ENCODE peak calls at places on chromosomes 5 and 9, in ten cellular contexts. One of them, this sample, is unnamed.

GRCh38 chr5:36606437-36607113 is at the start of gene SLC1A3:
- DNase-seq in ovary: peak
- DNase-seq in gastrocnemius medialis: peak
- DNase-seq in tibial nerve: peak
- DNase-seq in HCT116: peak
- DNase-seq in A549: peak
- DNase-seq in transverse colon: peak
- DNase-seq in IMR-90: peak
- DNase-seq in H1: peak
- DNase-seq in esophagus squamous epithelium: no peak
- DNase-seq in this sample: peak

GRCh38 chr5:179825655-179826182 is 5.0 kb downstream of the SQSTM1 start:
- DNase-seq in IMR-90: no peak
- DNase-seq in A549: peak
- DNase-seq in H1: no peak
- DNase-seq in ovary: no peak
- DNase-seq in tibial nerve: no peak
- DNase-seq in transverse colon: peak
- DNase-seq in HCT116: no peak
- DNase-seq in gastrocnemius medialis: no peak
- DNase-seq in esophagus squamous epithelium: no peak
- DNase-seq in this sample: no peak

GRCh38 chr9:136336156-136336860 is 9.0 kb downstream of the GPSM1 start:
- DNase-seq in gastrocnemius medialis: no peak
- DNase-seq in H1: no peak
- DNase-seq in tibial nerve: no peak
- DNase-seq in IMR-90: peak
- DNase-seq in A549: no peak
- DNase-seq in HCT116: no peak
- DNase-seq in esophagus squamous epithelium: no peak
- DNase-seq in transverse colon: no peak
- DNase-seq in ovary: no peak
- DNase-seq in this sample: no peak

GRCh38 chr9:3656224-3656623 is 130.4 kb upstream of the RFX3 start:
- DNase-seq in IMR-90: no peak
- DNase-seq in HCT116: no peak
- DNase-seq in ovary: no peak
- DNase-seq in esophagus squamous epithelium: no peak
- DNase-seq in H1: no peak
- DNase-seq in gastrocnemius medialis: no peak
- DNase-seq in transverse colon: no peak
- DNase-seq in A549: no peak
- DNase-seq in tibial nerve: no peak
- DNase-seq in this sample: no peak

GRCh38 chr9:5846501-5846921 is 13.6 kb upstream of the ERMP1 start:
- DNase-seq in IMR-90: peak
- DNase-seq in A549: no peak
- DNase-seq in gastrocnemius medialis: no peak
- DNase-seq in esophagus squamous epithelium: no peak
- DNase-seq in tibial nerve: no peak
- DNase-seq in transverse colon: no peak
- DNase-seq in HCT116: no peak
- DNase-seq in H1: no peak
- DNase-seq in ovary: no peak
- DNase-seq in this sample: no peak

GRCh38 chr5:65061250-65061973 is 292.7 kb downstream of the CWC27 start:
- DNase-seq in gastrocnemius medialis: no peak
- DNase-seq in ovary: no peak
- DNase-seq in HCT116: no peak
- DNase-seq in IMR-90: no peak
- DNase-seq in H1: no peak
- DNase-seq in esophagus squamous epithelium: no peak
- DNase-seq in A549: no peak
- DNase-seq in transverse colon: no peak
- DNase-seq in tibial nerve: no peak
- DNase-seq in this sample: no peak

GRCh38 chr9:130442746-130443455 is 1.9 kb upstream of the ASS1 start:
- DNase-seq in HCT116: no peak
- DNase-seq in transverse colon: no peak
- DNase-seq in A549: no peak
- DNase-seq in H1: no peak
- DNase-seq in ovary: no peak
- DNase-seq in gastrocnemius medialis: no peak
- DNase-seq in esophagus squamous epithelium: no peak
- DNase-seq in IMR-90: no peak
- DNase-seq in tibial nerve: no peak
- DNase-seq in this sample: no peak

GRCh38 chr5:16897284-16897704 is 38.8 kb downstream of the MYO10 start:
- DNase-seq in IMR-90: peak
- DNase-seq in A549: peak
- DNase-seq in tibial nerve: no peak
- DNase-seq in esophagus squamous epithelium: no peak
- DNase-seq in ovary: no peak
- DNase-seq in transverse colon: no peak
- DNase-seq in gastrocnemius medialis: no peak
- DNase-seq in HCT116: no peak
- DNase-seq in H1: no peak
- DNase-seq in this sample: no peak

GRCh38 chr5:54329731-54330709 is 19.6 kb upstream of the ARL15 start:
- DNase-seq in esophagus squamous epithelium: no peak
- DNase-seq in transverse colon: no peak
- DNase-seq in IMR-90: peak
- DNase-seq in A549: peak
- DNase-seq in gastrocnemius medialis: no peak
- DNase-seq in HCT116: no peak
- DNase-seq in H1: no peak
- DNase-seq in ovary: no peak
- DNase-seq in tibial nerve: no peak
- DNase-seq in this sample: no peak

GRCh38 chr5:6849569-6849968 is 136.3 kb downstream of the TENT4A start:
- DNase-seq in A549: no peak
- DNase-seq in transverse colon: no peak
- DNase-seq in H1: no peak
- DNase-seq in esophagus squamous epithelium: no peak
- DNase-seq in HCT116: no peak
- DNase-seq in gastrocnemius medialis: no peak
- DNase-seq in ovary: no peak
- DNase-seq in tibial nerve: no peak
- DNase-seq in IMR-90: no peak
- DNase-seq in this sample: no peak

GRCh38 chr9:78235771-78236510 is at the start of gene CEP78:
- DNase-seq in transverse colon: peak
- DNase-seq in H1: peak
- DNase-seq in gastrocnemius medialis: peak
- DNase-seq in A549: peak
- DNase-seq in ovary: peak
- DNase-seq in esophagus squamous epithelium: peak
- DNase-seq in IMR-90: peak
- DNase-seq in HCT116: peak
- DNase-seq in tibial nerve: peak
- DNase-seq in this sample: peak

GRCh38 chr5:157670662-157671591 is at the start of gene C5orf52:
- DNase-seq in gastrocnemius medialis: no peak
- DNase-seq in transverse colon: peak
- DNase-seq in tibial nerve: no peak
- DNase-seq in IMR-90: peak
- DNase-seq in HCT116: no peak
- DNase-seq in A549: peak
- DNase-seq in esophagus squamous epithelium: no peak
- DNase-seq in ovary: no peak
- DNase-seq in H1: no peak
- DNase-seq in this sample: peak

GRCh38 chr5:180315762-180316212 is 23.9 kb upstream of the MAPK9 start:
- DNase-seq in H1: peak
- DNase-seq in gastrocnemius medialis: no peak
- DNase-seq in tibial nerve: peak
- DNase-seq in HCT116: peak
- DNase-seq in ovary: peak
- DNase-seq in A549: peak
- DNase-seq in IMR-90: peak
- DNase-seq in transverse colon: peak
- DNase-seq in esophagus squamous epithelium: no peak
- DNase-seq in this sample: peak

GRCh38 chr9:131008909-131009618 is at the start of gene LAMC3:
- DNase-seq in gastrocnemius medialis: no peak
- DNase-seq in tibial nerve: no peak
- DNase-seq in IMR-90: no peak
- DNase-seq in H1: peak
- DNase-seq in esophagus squamous epithelium: no peak
- DNase-seq in ovary: no peak
- DNase-seq in transverse colon: no peak
- DNase-seq in HCT116: no peak
- DNase-seq in A549: peak
- DNase-seq in this sample: peak

GRCh38 chr5:152349683-152350526 is 55.2 kb downstream of the NMUR2 start:
- DNase-seq in H1: peak
- DNase-seq in esophagus squamous epithelium: no peak
- DNase-seq in transverse colon: peak
- DNase-seq in ovary: no peak
- DNase-seq in gastrocnemius medialis: no peak
- DNase-seq in A549: peak
- DNase-seq in tibial nerve: no peak
- DNase-seq in HCT116: peak
- DNase-seq in IMR-90: peak
- DNase-seq in this sample: peak

GRCh38 chr5:65482727-65483473 is 1.2 kb upstream of the ADAMTS6 start:
- DNase-seq in transverse colon: no peak
- DNase-seq in H1: peak
- DNase-seq in A549: peak
- DNase-seq in HCT116: no peak
- DNase-seq in gastrocnemius medialis: no peak
- DNase-seq in esophagus squamous epithelium: no peak
- DNase-seq in tibial nerve: no peak
- DNase-seq in IMR-90: peak
- DNase-seq in ovary: no peak
- DNase-seq in this sample: peak

GRCh38 chr5:55232985-55233928 is at the start of gene CCNO:
- DNase-seq in HCT116: peak
- DNase-seq in transverse colon: peak
- DNase-seq in esophagus squamous epithelium: no peak
- DNase-seq in A549: peak
- DNase-seq in tibial nerve: no peak
- DNase-seq in H1: peak
- DNase-seq in ovary: peak
- DNase-seq in IMR-90: peak
- DNase-seq in gastrocnemius medialis: no peak
- DNase-seq in this sample: peak

GRCh38 chr5:72067682-72068470 is 39.4 kb upstream of the MAP1B start:
- DNase-seq in A549: peak
- DNase-seq in transverse colon: no peak
- DNase-seq in HCT116: peak
- DNase-seq in ovary: no peak
- DNase-seq in tibial nerve: no peak
- DNase-seq in gastrocnemius medialis: no peak
- DNase-seq in H1: no peak
- DNase-seq in esophagus squamous epithelium: no peak
- DNase-seq in IMR-90: peak
- DNase-seq in this sample: no peak

GRCh38 chr9:11794984-11795383 is 898.2 kb upstream of the TYRP1 start:
- DNase-seq in ovary: no peak
- DNase-seq in HCT116: no peak
- DNase-seq in gastrocnemius medialis: no peak
- DNase-seq in A549: no peak
- DNase-seq in esophagus squamous epithelium: no peak
- DNase-seq in transverse colon: no peak
- DNase-seq in tibial nerve: no peak
- DNase-seq in H1: no peak
- DNase-seq in IMR-90: no peak
- DNase-seq in this sample: no peak

GRCh38 chr9:11792870-11793269 is 900.3 kb upstream of the TYRP1 start:
- DNase-seq in transverse colon: no peak
- DNase-seq in A549: no peak
- DNase-seq in esophagus squamous epithelium: no peak
- DNase-seq in IMR-90: no peak
- DNase-seq in gastrocnemius medialis: no peak
- DNase-seq in H1: no peak
- DNase-seq in ovary: no peak
- DNase-seq in HCT116: no peak
- DNase-seq in tibial nerve: no peak
- DNase-seq in this sample: no peak
- TF ChIP-seq POLR2A in transverse colon: no peak
- TF ChIP-seq POLR2A in A549: no peak
- TF ChIP-seq POLR2A in esophagus squamous epithelium: no peak
- TF ChIP-seq POLR2A in IMR-90: no peak
- TF ChIP-seq POLR2A in gastrocnemius medialis: no peak
- TF ChIP-seq POLR2A in H1: no peak
- TF ChIP-seq POLR2A in ovary: no peak
- TF ChIP-seq POLR2A in HCT116: no peak
- TF ChIP-seq POLR2A in tibial nerve: no peak
- TF ChIP-seq POLR2A in this sample: no peak

DNA sequence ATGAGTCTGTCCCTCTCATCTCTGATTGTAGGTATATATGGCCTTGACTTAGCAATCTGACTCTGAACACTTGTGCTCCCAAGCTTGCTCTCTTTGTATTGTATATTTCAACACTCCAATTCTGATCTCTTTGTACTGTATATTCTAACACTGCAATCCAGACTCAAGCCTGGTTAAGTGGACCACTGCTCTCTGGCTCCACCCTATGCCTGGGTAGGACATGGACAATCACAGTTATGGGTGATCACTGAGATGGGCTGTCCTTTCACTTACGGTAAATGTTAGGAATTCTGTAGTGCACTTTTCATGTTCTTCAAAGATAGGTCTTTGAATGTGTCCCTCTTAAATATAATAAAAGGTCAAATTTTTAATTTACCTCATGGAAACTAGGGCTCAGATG is 165.1 kb downstream of the TLR4 start:
- DNase-seq in gastrocnemius medialis: no peak
- DNase-seq in transverse colon: no peak
- DNase-seq in H1: no peak
- DNase-seq in ovary: no peak
- DNase-seq in esophagus squamous epithelium: no peak
- DNase-seq in A549: no peak
- DNase-seq in HCT116: no peak
- DNase-seq in IMR-90: no peak
- DNase-seq in tibial nerve: no peak
- DNase-seq in this sample: no peak
- TF ChIP-seq CTCF in gastrocnemius medialis: no peak
- TF ChIP-seq CTCF in transverse colon: no peak
- TF ChIP-seq CTCF in H1: no peak
- TF ChIP-seq CTCF in ovary: no peak
- TF ChIP-seq CTCF in esophagus squamous epithelium: no peak
- TF ChIP-seq CTCF in A549: no peak
- TF ChIP-seq CTCF in HCT116: no peak
- TF ChIP-seq CTCF in IMR-90: no peak
- TF ChIP-seq CTCF in tibial nerve: no peak
- TF ChIP-seq CTCF in this sample: no peak

GRCh38 chr5:1129725-1130082 is 17.8 kb upstream of the SLC12A7 start:
- DNase-seq in ovary: no peak
- DNase-seq in transverse colon: peak
- DNase-seq in esophagus squamous epithelium: no peak
- DNase-seq in HCT116: no peak
- DNase-seq in tibial nerve: no peak
- DNase-seq in gastrocnemius medialis: no peak
- DNase-seq in IMR-90: no peak
- DNase-seq in A549: no peak
- DNase-seq in H1: no peak
- DNase-seq in this sample: no peak
- H3K27ac ChIP-seq in ovary: no peak
- H3K27ac ChIP-seq in transverse colon: peak
- H3K27ac ChIP-seq in esophagus squamous epithelium: peak
- H3K27ac ChIP-seq in HCT116: no peak
- H3K27ac ChIP-seq in tibial nerve: no peak
- H3K27ac ChIP-seq in gastrocnemius medialis: no peak
- H3K27ac ChIP-seq in IMR-90: no peak
- H3K27ac ChIP-seq in A549: no peak
- H3K27ac ChIP-seq in H1: no peak
- H3K27ac ChIP-seq in this sample: no peak

GRCh38 chr9:127877566-127877998 is at the start of gene AK1:
- DNase-seq in tibial nerve: peak
- DNase-seq in ovary: peak
- DNase-seq in A549: no peak
- DNase-seq in transverse colon: peak
- DNase-seq in HCT116: no peak
- DNase-seq in IMR-90: peak
- DNase-seq in esophagus squamous epithelium: no peak
- DNase-seq in H1: peak
- DNase-seq in gastrocnemius medialis: peak
- DNase-seq in this sample: peak
- TF ChIP-seq POLR2A in tibial nerve: no peak
- TF ChIP-seq POLR2A in ovary: peak
- TF ChIP-seq POLR2A in A549: peak
- TF ChIP-seq POLR2A in transverse colon: peak
- TF ChIP-seq POLR2A in HCT116: peak
- TF ChIP-seq POLR2A in IMR-90: peak
- TF ChIP-seq POLR2A in esophagus squamous epithelium: no peak
- TF ChIP-seq POLR2A in H1: peak
- TF ChIP-seq POLR2A in gastrocnemius medialis: peak
- TF ChIP-seq POLR2A in this sample: no peak